ENCODE peak calls at places on chromosomes 12 and 14, in four cellular contexts. F is mucosa of descending colon; U is neural crest cell; R is CD8-positive, alpha-beta T cell. H is an unnamed sample.

GRCh38 chr12:109134186-109134917 is 18.0 kb downstream of the ACACB start:
- DNase-seq in F (no peak), U (peak), R (no peak), H (no peak)

GRCh38 chr14:39369029-39369428 is 63.2 kb downstream of the FBXO33 start:
- DNase-seq in F (no peak), U (no peak), R (no peak), H (no peak)

GRCh38 chr12:5171701-5172100 is 128.0 kb downstream of the KCNA5 start:
- DNase-seq in F (no peak), U (peak), R (no peak), H (no peak)

GRCh38 chr12:24895612-24896011 is 53.3 kb downstream of the BCAT1 start:
- DNase-seq in F (no peak), U (no peak), R (no peak), H (no peak)

GRCh38 chr14:96904201-96904600 is 107.0 kb downstream of the VRK1 start:
- DNase-seq in F (no peak), U (no peak), R (no peak), H (no peak)

GRCh38 chr12:99138397-99138796 is 493.3 kb downstream of the APAF1 start:
- DNase-seq in F (no peak), U (no peak), R (no peak), H (no peak)

GRCh38 chr12:79006306-79006705 is 141.7 kb downstream of the SYT1 start:
- DNase-seq in F (no peak), U (no peak), R (no peak), H (no peak)

GRCh38 chr12:75550401-75550851 is 39.0 kb upstream of the KRR1 start:
- DNase-seq in F (no peak), U (no peak), R (no peak), H (no peak)

GRCh38 chr12:24444634-24445033 is 495.2 kb upstream of the SOX5 start:
- DNase-seq in F (no peak), U (no peak), R (no peak), H (no peak)

GRCh38 chr12:92467886-92468285 is 234.9 kb upstream of the PLEKHG7 start:
- DNase-seq in F (no peak), U (no peak), R (no peak), H (no peak)

GRCh38 chr14:77376380-77376770 is 519 bp downstream of the TMED8 start:
- DNase-seq in F (peak), U (peak), R (peak), H (no peak)

GRCh38 chr12:31105668-31106067 is 32.0 kb downstream of the DDX11 start:
- DNase-seq in F (no peak), U (no peak), R (no peak), H (no peak)

GRCh38 chr14:65359503-65359902 is 53.0 kb upstream of the FUT8 start:
- DNase-seq in F (no peak), U (no peak), R (no peak), H (no peak)
- TF ChIP-seq CTCF in F (no peak), U (peak), R (no peak), H (peak)

DNA sequence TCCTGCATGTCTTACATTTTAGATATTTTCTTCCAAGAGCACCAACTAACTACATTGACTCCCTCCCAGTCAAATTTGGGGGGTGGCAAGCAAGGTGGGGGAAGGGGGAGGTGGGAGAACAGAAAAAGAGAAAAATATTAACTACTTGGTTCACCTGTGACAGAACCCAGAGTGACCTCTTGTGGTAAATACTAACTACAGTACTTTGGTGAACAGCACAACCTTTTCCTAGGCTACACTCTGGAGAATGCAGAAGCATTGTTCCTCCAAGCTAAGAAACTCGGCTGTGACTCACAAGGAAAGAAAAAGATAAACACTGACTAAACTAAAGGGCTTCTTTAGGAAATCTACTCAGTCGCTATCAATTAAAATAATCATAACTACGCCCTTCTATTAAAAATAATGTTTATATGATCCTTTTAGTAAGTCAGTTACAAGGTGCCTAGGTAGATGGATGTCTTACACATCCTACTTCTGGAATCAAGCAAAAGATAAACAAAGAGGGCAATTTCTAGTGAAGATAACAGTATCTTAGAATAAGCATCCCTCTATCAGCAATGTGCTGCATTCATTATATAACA is 5.4 kb downstream of the KCNH5 start:
- DNase-seq in F (no peak), U (no peak), R (no peak), H (no peak)
- TF ChIP-seq CTCF in F (no peak), U (peak), R (no peak), H (peak)

DNA sequence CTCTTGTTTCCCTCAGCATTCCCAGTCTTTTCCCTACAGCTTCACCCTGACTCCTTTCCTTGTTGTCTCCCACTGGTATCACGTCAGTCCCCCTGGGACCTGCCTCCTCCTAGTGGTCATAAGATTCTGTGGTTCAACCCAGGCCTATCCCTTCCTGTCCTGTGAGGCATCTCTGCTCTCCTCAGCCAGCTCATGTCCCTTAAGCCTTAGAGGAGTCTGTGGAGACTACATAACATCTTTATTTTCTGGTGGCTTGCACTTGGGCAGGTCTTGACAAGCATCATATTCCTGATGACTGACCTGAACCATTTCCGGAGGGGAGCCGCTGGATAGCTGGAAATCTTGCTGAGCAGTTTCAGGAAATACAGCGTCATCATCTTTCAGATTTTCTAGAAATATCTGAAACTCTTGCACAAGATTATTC is 698 bp downstream of the C12orf71 start:
- DNase-seq in F (no peak), U (no peak), R (no peak), H (no peak)
- TF ChIP-seq CTCF in F (no peak), U (no peak), R (no peak), H (no peak)

GRCh38 chr12:3326156-3326849 is 164.7 kb upstream of the PRMT8 start:
- DNase-seq in F (no peak), U (no peak), R (no peak), H (no peak)
- TF ChIP-seq CTCF in F (no peak), U (no peak), R (no peak), H (no peak)

GRCh38 chr14:69366761-69367160 is 31.3 kb downstream of the ERH start:
- DNase-seq in F (no peak), U (no peak), R (no peak), H (no peak)

GRCh38 chr14:69360438-69361108 is 37.5 kb downstream of the ERH start:
- DNase-seq in F (no peak), U (no peak), R (no peak), H (no peak)

GRCh38 chr14:69366069-69366468 is 32.0 kb downstream of the ERH start:
- DNase-seq in F (no peak), U (no peak), R (no peak), H (no peak)

GRCh38 chr14:69363964-69364363 is 34.1 kb downstream of the ERH start:
- DNase-seq in F (no peak), U (no peak), R (no peak), H (no peak)

GRCh38 chr14:69363055-69363454 is 35.0 kb downstream of the ERH start:
- DNase-seq in F (no peak), U (peak), R (no peak), H (no peak)
- TF ChIP-seq CTCF in F (no peak), U (peak), R (no peak), H (peak)

DNA sequence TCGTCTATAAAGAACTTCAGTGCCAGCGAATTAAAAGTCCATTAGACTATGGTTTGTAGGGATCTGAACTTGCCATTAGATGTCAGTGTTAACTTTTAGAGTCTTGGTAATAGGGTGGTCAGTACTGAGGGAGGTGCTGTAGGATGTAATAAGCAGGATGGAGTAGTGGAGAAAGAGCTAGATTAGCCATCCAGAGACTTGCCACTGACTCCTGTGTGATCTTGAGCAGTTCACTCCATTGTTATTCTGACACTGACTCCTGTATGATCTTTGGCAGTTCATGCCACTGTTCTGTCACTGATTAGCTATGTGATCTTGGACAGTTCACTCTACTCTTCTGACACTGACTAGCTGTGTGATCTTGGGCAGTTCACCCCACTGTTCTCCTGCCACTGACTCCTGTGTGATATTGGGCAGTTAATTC is 133.6 kb downstream of the TTLL5 start:
- DNase-seq in F (no peak), U (no peak), R (no peak), H (no peak)
- TF ChIP-seq CTCF in F (no peak), U (no peak), R (no peak), H (peak)

GRCh38 chr12:90253674-90254181 is 545.1 kb upstream of the ATP2B1 start:
- DNase-seq in F (peak), U (no peak), R (no peak), H (no peak)
- TF ChIP-seq CTCF in F (no peak), U (no peak), R (no peak), H (peak)

DNA sequence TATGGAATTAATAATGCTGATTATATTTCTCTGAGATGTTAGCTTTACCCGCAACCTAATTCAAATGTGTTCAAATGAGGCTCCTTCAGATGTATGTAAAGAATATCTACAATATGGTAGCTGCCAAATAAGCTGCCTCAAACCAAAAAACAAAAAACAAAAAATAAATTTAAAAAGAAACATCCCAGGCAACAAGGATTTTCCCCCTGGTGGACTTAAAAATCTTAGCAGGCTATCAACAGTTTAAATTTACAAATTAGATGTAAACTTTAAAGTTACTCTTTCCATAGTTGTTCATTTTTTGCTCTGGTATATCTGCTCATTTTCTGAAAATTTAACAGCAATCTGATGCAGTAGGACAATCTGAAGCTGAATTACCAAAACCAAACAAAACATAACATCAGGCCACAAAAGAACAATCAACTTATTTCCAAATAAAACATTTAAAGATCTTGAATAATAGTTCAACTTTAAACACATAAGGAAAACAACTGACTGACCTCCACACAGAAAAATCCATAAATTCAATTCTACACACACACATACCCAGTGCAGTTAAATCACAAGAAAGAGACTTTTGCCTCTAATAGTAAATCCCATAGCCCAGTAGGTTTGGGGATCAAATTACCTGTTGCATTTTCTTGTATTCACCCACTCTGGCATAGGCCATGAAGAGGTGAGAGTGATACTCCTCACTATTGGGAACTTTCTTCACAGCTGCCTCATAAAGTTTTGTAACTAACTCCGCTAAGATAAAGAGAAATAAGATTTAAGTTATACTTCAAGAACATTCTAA is 21.3 kb downstream of the NAA25 start:
- DNase-seq in F (no peak), U (no peak), R (no peak), H (no peak)
- TF ChIP-seq CTCF in F (no peak), U (peak), R (no peak), H (peak)

GRCh38 chr14:61280526-61281185 is 482 bp downstream of the TMEM30B start:
- DNase-seq in F (peak), U (peak), R (peak), H (no peak)
- TF ChIP-seq CTCF in F (peak), U (peak), R (peak), H (peak)

GRCh38 chr12:110301065-110301806 is 20.2 kb downstream of the ATP2A2 start:
- DNase-seq in F (no peak), U (no peak), R (no peak), H (no peak)

GRCh38 chr12:110307372-110307771 is 26.3 kb downstream of the ATP2A2 start:
- DNase-seq in F (no peak), U (no peak), R (no peak), H (no peak)

GRCh38 chr12:110304061-110304551 is 23.1 kb downstream of the ATP2A2 start:
- DNase-seq in F (no peak), U (no peak), R (no peak), H (no peak)
- TF ChIP-seq CTCF in F (no peak), U (no peak), R (no peak), H (no peak)

H was measured in chondrocyte.